ENCODE peak calls at places on chromosomes 1 and 21, in four cellular contexts. P is WTC11, O is K562, Q is HepG2. M is an unnamed sample.

GRCh38 chr1:221223281-221223680 is 344.0 kb downstream of the HLX start:
- DNase-seq in P (no peak), O (no peak), Q (no peak), M (no peak)

GRCh38 chr1:156904187-156904959 is 10.9 kb downstream of the PEAR1 start:
- DNase-seq in P (no peak), O (no peak), Q (no peak), M (no peak)

GRCh38 chr1:87765686-87766085 is 437.0 kb downstream of the LMO4 start:
- DNase-seq in P (no peak), O (no peak), Q (no peak), M (no peak)

GRCh38 chr1:41591891-41592290 is 107.4 kb upstream of the EDN2 start:
- DNase-seq in P (no peak), O (no peak), Q (no peak), M (no peak)

GRCh38 chr1:17494114-17494729 is 45.3 kb upstream of the ARHGEF10L start:
- DNase-seq in P (peak), O (peak), Q (peak), M (peak)

GRCh38 chr21:44299085-44299457 is 782 bp upstream of the PFKL start:
- DNase-seq in P (no peak), O (no peak), Q (no peak), M (no peak)

GRCh38 chr1:3471356-3472087 is 17.1 kb downstream of the ARHGEF16 start:
- DNase-seq in P (peak), O (peak), Q (peak), M (no peak)

GRCh38 chr21:42830456-42831455 is 48.6 kb downstream of the WDR4 start:
- DNase-seq in P (no peak), O (peak), Q (no peak), M (no peak)

GRCh38 chr1:26094677-26095383 is 16.8 kb upstream of the PDIK1L start:
- DNase-seq in P (peak), O (peak), Q (no peak), M (no peak)

GRCh38 chr1:53957231-53957818 is 11.2 kb downstream of the LRRC42 start:
- DNase-seq in P (no peak), O (no peak), Q (peak), M (no peak)

GRCh38 chr1:150272379-150272840 is at the start of gene C1orf54:
- DNase-seq in P (peak), O (no peak), Q (no peak), M (peak)

GRCh38 chr1:44368471-44369151 is 13.6 kb upstream of the ERI3 start:
- DNase-seq in P (peak), O (no peak), Q (no peak), M (no peak)

GRCh38 chr1:17507916-17508315 is 31.6 kb upstream of the ARHGEF10L start:
- DNase-seq in P (peak), O (no peak), Q (no peak), M (peak)

GRCh38 chr1:25952851-25953401 is 44.9 kb downstream of the PAFAH2 start:
- DNase-seq in P (no peak), O (no peak), Q (no peak), M (no peak)

GRCh38 chr1:245310605-245311531 is 156.1 kb downstream of the KIF26B start:
- DNase-seq in P (peak), O (no peak), Q (no peak), M (no peak)

GRCh38 chr1:44785027-44785376 is 3.0 kb downstream of the BEST4 start:
- DNase-seq in P (no peak), O (no peak), Q (no peak), M (no peak)

GRCh38 chr1:113930499-113931161 is 1.5 kb downstream of the HIPK1 start:
- DNase-seq in P (no peak), O (peak), Q (peak), M (peak)

GRCh38 chr1:6860401-6860800 is 75.1 kb downstream of the CAMTA1 start:
- DNase-seq in P (no peak), O (no peak), Q (no peak), M (no peak)

GRCh38 chr1:9193226-9193625 is 41.3 kb upstream of the H6PD start:
- DNase-seq in P (no peak), O (no peak), Q (no peak), M (no peak)

GRCh38 chr1:10519016-10519417 is 44.3 kb downstream of the PEX14 start:
- DNase-seq in P (peak), O (no peak), Q (peak), M (no peak)

GRCh38 chr1:24564695-24565094 is 8.8 kb downstream of the NCMAP start:
- DNase-seq in P (no peak), O (no peak), Q (no peak), M (no peak)

GRCh38 chr1:216812966-216813365 is 89.7 kb upstream of the ESRRG start:
- DNase-seq in P (no peak), O (no peak), Q (no peak), M (no peak)

GRCh38 chr1:214441119-214441518 is 110.3 kb downstream of the PTPN14 start:
- DNase-seq in P (no peak), O (no peak), Q (no peak), M (no peak)

GRCh38 chr1:43367026-43367903 is 546 bp downstream of the ELOVL1 start:
- DNase-seq in P (peak), O (peak), Q (no peak), M (no peak)

GRCh38 chr1:113763651-113764050 is 4.4 kb upstream of the PHTF1 start:
- DNase-seq in P (no peak), O (no peak), Q (no peak), M (no peak)

GRCh38 chr1:103284270-103284669 is 175.9 kb upstream of the COL11A1 start:
- DNase-seq in P (no peak), O (no peak), Q (no peak), M (no peak)

GRCh38 chr1:153527023-153527724 is 8.6 kb downstream of the S100A6 start:
- DNase-seq in P (no peak), O (no peak), Q (no peak), M (no peak)

GRCh38 chr1:59692591-59692990 is 122.2 kb upstream of the HOOK1 start:
- DNase-seq in P (no peak), O (no peak), Q (no peak), M (no peak)

GRCh38 chr21:29481641-29482040 is 182.9 kb downstream of the BACH1 start:
- DNase-seq in P (no peak), O (no peak), Q (no peak), M (no peak)

GRCh38 chr1:206505702-206506375 is 1.5 kb upstream of the RASSF5 start:
- DNase-seq in P (no peak), O (no peak), Q (no peak), M (no peak)

GRCh38 chr1:63615809-63616420 is 22.7 kb downstream of the PGM1 start:
- DNase-seq in P (peak), O (peak), Q (peak), M (peak)

GRCh38 chr1:228336308-228337030 is 70.2 kb downstream of the TRIM11 start:
- DNase-seq in P (no peak), O (no peak), Q (no peak), M (no peak)

GRCh38 chr1:184843732-184844495 is 89.3 kb upstream of the EDEM3 start:
- DNase-seq in P (no peak), O (no peak), Q (no peak), M (no peak)

GRCh38 chr1:91282695-91283420 is 121.8 kb downstream of the HFM1 start:
- DNase-seq in P (peak), O (peak), Q (peak), M (peak)

GRCh38 chr1:58815069-58815679 is 31.3 kb upstream of the JUN start:
- DNase-seq in P (peak), O (peak), Q (peak), M (peak)

GRCh38 chr1:67441183-67441582 is 11.0 kb upstream of the SERBP1 start:
- DNase-seq in P (no peak), O (no peak), Q (peak), M (peak)

GRCh38 chr1:88061106-88061829 is 622.8 kb upstream of the PKN2 start:
- DNase-seq in P (peak), O (no peak), Q (peak), M (peak)

GRCh38 chr1:42700006-42700405 is 17.8 kb downstream of the YBX1 start:
- DNase-seq in P (no peak), O (no peak), Q (no peak), M (no peak)

DNA sequence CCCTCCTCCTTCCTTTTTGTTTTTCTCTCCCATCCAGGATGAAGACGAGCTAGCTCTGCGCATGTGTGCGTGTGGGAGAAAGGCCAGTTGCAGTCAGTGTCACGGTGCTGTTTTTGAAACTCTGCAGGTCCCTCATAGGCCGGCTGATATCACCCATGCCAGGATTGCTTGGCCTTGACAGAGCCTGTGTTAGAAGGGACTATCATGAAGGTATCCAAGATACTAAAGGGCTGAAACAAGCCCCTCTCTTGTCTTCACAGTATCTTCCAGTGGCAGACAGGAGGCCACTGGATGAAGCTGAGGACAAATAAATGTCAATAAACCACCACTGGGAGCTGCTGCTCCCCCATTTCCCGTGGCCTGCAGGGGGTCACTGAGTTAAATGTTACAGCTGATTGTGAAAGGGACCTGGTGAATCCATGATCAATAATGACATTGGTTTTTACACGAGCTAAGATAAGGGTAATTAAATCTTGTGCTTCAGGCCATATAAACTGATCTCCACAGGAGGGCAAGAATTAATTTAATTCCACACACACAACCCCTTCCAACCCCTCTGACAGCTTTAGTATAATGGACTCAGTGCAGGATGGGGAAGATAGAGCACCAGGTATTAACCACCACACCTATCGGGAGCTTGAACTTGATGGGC is 64.6 kb upstream of the TARBP1 start:
- DNase-seq in P (no peak), O (peak), Q (no peak), M (no peak)
- TF ChIP-seq ELF4 in P (no peak), O (no peak), Q (no peak), M (no peak)

DNA sequence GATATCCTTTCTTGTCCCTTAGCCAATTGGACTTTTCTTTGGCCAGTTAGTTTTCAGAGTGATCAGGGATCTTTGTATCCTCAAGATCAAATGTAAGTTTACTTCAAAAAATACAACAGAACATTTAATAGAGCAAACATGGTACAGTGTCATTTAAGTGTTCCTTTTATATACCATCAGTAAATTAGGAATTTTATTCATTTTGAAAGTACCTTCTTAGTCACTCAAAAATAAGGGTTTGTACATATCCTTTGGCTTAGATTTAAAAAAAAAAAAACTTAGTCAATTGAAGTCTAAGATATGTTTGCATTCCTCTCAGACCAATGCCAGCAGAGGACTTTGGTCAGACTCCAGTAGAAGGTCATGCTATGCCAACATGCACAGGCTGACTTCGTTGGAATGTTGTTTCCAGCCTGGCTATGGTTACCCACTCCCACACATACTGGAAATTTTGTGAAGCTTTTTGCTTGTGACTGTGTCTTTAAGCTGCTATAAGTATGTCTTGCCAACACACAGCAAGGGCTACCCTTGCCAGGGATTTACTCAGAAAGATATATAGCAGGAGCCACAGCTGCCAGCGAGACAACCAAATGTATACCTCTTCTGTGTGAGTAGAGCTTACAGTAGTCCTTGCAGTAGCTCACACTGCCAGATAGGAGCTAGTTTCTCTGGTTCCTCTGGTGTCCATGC is 81.5 kb upstream of the LRIF1 start:
- DNase-seq in P (no peak), O (no peak), Q (peak), M (no peak)
- TF ChIP-seq ELF4 in P (no peak), O (no peak), Q (no peak), M (no peak)

GRCh38 chr1:31498376-31499040 is 77.8 kb upstream of the TINAGL1 start:
- DNase-seq in P (no peak), O (no peak), Q (no peak), M (peak)

GRCh38 chr1:31501505-31501904 is 74.8 kb upstream of the TINAGL1 start:
- DNase-seq in P (no peak), O (no peak), Q (no peak), M (peak)

GRCh38 chr1:31502926-31503511 is 73.3 kb upstream of the TINAGL1 start:
- DNase-seq in P (peak), O (no peak), Q (no peak), M (no peak)

GRCh38 chr1:31502253-31502652 is 74.1 kb upstream of the TINAGL1 start:
- DNase-seq in P (no peak), O (no peak), Q (no peak), M (no peak)

DNA sequence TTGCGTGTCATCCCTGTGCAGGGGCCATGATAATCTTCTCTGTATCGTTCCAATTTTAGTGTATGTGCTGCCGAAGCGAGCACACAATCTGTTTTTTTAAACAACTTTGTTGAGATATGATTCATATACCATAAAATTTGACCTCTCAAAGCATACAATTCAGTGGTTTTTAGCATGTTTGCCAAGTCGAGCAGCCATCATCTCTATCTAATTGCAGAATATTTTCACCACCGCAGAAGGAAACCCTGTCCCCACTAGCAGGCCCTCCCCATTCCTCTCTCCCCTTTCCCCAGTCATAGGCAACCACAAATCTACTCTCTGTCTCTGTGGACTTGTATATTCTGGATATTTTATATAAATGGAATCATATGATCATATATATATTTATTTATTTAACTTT is 78.7 kb upstream of the TINAGL1 start:
- DNase-seq in P (no peak), O (no peak), Q (no peak), M (no peak)
- TF ChIP-seq ELF4 in P (no peak), O (no peak), Q (no peak), M (no peak)

DNA sequence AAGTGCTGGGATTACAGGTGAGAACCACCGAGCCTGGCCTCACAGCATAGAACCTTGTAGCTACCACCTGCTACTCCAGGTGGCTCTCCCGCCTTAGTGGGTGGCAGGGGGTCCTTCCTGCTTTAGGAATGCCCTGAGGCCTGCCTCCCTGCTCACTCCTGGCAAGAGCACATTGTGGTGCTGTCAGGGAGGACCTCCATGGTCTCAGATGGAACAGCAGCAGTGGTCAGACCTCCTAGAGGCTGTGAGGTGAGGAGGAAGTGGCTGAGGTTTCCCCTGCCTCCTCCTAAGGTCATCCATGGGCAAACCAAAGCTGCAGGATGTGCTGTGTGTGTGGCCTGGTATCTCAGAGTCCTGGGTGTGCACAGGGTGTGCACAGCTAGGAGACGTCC is 6.7 kb downstream of the SOX13 start:
- DNase-seq in P (no peak), O (no peak), Q (no peak), M (no peak)
- TF ChIP-seq ELF4 in P (no peak), O (no peak), Q (no peak), M (no peak)

GRCh38 chr1:203495845-203496244 is 1.9 kb downstream of the OPTC start:
- DNase-seq in P (no peak), O (no peak), Q (no peak), M (no peak)
- TF ChIP-seq ELF4 in P (no peak), O (no peak), Q (no peak), M (no peak)

GRCh38 chr1:201461193-201461657 is 7.8 kb downstream of the PHLDA3 start:
- DNase-seq in P (no peak), O (no peak), Q (peak), M (no peak)
- TF ChIP-seq ELF4 in P (no peak), O (no peak), Q (no peak), M (no peak)

DNA sequence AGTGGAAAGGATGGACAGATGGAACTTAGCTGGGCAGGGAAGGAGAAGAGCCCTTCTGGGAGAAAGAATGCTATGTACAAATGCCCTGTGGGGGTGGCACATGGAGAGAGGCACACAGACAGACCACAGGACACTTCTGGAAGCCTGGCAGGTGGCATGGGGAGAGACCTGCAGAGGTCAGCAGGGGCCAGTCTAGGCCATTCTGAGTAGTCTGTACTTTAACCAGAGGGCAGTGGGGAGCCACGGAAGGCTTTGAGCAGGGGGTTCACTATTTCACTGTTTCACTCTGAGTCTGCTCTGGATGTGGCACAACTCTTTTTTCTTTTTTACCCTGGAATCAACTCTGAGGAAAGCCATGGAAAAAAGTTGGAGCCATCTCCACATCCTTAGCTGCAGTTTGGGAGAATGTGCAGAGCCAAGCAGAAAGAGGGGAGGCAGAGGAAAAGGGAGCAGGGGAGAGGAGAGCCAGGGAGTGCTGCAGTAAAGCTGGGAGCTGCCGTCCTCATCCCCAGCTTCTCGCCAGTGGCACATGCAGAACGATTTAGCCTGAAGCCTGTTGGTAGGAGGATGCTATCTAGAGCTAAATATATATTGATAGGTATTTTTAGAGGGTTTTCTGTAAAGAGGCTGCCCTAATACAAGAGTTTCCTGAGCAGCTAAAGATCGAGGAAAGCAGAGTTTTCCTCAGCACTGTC is 34.0 kb downstream of the CACNA1E start:
- DNase-seq in P (no peak), O (no peak), Q (no peak), M (no peak)
- TF ChIP-seq ELF4 in P (no peak), O (no peak), Q (no peak), M (no peak)

GRCh38 chr21:41480086-41480690 is 27.8 kb downstream of the TMPRSS2 start:
- DNase-seq in P (no peak), O (no peak), Q (no peak), M (no peak)

GRCh38 chr21:41479686-41480085 is 28.3 kb downstream of the TMPRSS2 start:
- DNase-seq in P (no peak), O (no peak), Q (no peak), M (no peak)

GRCh38 chr21:41478319-41479177 is 29.4 kb downstream of the TMPRSS2 start:
- DNase-seq in P (peak), O (no peak), Q (no peak), M (no peak)

GRCh38 chr21:41475714-41476405 is 32.1 kb downstream of the TMPRSS2 start:
- DNase-seq in P (no peak), O (no peak), Q (peak), M (no peak)

DNA sequence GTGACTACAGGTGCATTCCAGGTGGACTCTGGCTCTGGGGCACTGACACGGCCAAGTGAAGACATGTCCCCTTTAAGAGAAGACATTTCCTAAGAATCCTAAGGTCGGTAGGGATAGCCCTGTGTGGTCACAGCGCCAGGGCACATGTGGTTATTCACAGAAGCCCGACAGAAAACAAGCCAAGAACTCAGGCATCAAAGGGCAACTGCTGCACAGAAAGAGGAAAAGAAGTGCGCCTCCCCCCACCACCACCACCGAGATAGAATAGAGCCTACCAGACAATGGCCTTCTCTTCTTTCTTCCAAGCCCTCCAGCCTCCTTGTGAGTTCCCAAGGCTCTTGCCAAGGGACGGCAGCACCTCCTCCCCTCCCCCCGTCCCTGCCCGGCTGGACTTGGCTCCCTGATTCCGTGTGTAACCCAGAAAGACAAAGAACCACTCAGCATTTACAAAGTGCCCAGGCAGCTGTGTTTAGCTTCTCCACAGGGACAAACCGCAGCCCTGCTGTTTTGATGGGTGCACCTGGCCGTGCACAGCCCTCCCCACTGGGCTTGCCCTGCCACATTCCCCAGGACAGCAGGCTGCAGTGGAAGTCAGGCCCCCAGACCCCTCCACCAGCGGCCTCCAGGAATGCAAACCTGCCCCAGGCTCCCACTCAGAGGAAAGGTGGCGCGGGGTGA is 30.2 kb downstream of the TMPRSS2 start:
- DNase-seq in P (peak), O (no peak), Q (no peak), M (no peak)
- TF ChIP-seq ELF4 in P (no peak), O (no peak), Q (no peak), M (no peak)